ENCODE peak calls at places on chromosomes 12 and 14, in five cellular contexts. One of them, this sample, is unnamed.

GRCh38 chr12:70721958-70722357 is 84.7 kb upstream of the PTPRB start:
- DNase-seq in GM23338: peak
- DNase-seq in SK-N-SH: no peak
- DNase-seq in neural progenitor cell: no peak
- DNase-seq in hepatocyte: no peak
- DNase-seq in this sample: no peak

GRCh38 chr14:77143071-77143470 is 1.5 kb upstream of the ZDHHC22 start:
- DNase-seq in neural progenitor cell: no peak
- DNase-seq in GM23338: no peak
- DNase-seq in SK-N-SH: peak
- DNase-seq in hepatocyte: no peak
- DNase-seq in this sample: no peak

GRCh38 chr14:34465069-34465859 is 3.2 kb upstream of the SPTSSA start:
- DNase-seq in SK-N-SH: no peak
- DNase-seq in GM23338: peak
- DNase-seq in hepatocyte: peak
- DNase-seq in neural progenitor cell: peak
- DNase-seq in this sample: no peak

GRCh38 chr12:1691123-1692007 is 495 bp downstream of the ADIPOR2 start:
- DNase-seq in hepatocyte: peak
- DNase-seq in neural progenitor cell: peak
- DNase-seq in SK-N-SH: no peak
- DNase-seq in GM23338: peak
- DNase-seq in this sample: peak

GRCh38 chr12:121300083-121300819 is 3.7 kb upstream of the CAMKK2 start:
- DNase-seq in SK-N-SH: no peak
- DNase-seq in neural progenitor cell: no peak
- DNase-seq in hepatocyte: peak
- DNase-seq in GM23338: no peak
- DNase-seq in this sample: no peak

GRCh38 chr12:67358686-67359374 is 89.7 kb downstream of the CAND1 start:
- DNase-seq in SK-N-SH: no peak
- DNase-seq in hepatocyte: no peak
- DNase-seq in neural progenitor cell: no peak
- DNase-seq in GM23338: no peak
- DNase-seq in this sample: no peak

GRCh38 chr12:26612203-26612602 is 220.8 kb downstream of the ITPR2 start:
- DNase-seq in GM23338: no peak
- DNase-seq in SK-N-SH: no peak
- DNase-seq in hepatocyte: no peak
- DNase-seq in neural progenitor cell: peak
- DNase-seq in this sample: no peak

GRCh38 chr14:68824517-68825347 is 31.9 kb upstream of the ZFP36L1 start:
- DNase-seq in SK-N-SH: peak
- DNase-seq in hepatocyte: peak
- DNase-seq in GM23338: peak
- DNase-seq in neural progenitor cell: peak
- DNase-seq in this sample: peak

GRCh38 chr12:6070472-6071257 is 53.8 kb downstream of the VWF start:
- DNase-seq in GM23338: no peak
- DNase-seq in hepatocyte: peak
- DNase-seq in neural progenitor cell: no peak
- DNase-seq in SK-N-SH: no peak
- DNase-seq in this sample: no peak

GRCh38 chr12:94575645-94576393 is 74.5 kb downstream of the TMCC3 start:
- DNase-seq in hepatocyte: no peak
- DNase-seq in neural progenitor cell: peak
- DNase-seq in GM23338: peak
- DNase-seq in SK-N-SH: no peak
- DNase-seq in this sample: no peak

GRCh38 chr12:122949816-122950215 is 16.4 kb downstream of the ABCB9 start:
- DNase-seq in hepatocyte: no peak
- DNase-seq in neural progenitor cell: no peak
- DNase-seq in SK-N-SH: peak
- DNase-seq in GM23338: no peak
- DNase-seq in this sample: no peak

GRCh38 chr12:122949405-122949804 is 16.9 kb downstream of the ABCB9 start:
- DNase-seq in GM23338: no peak
- DNase-seq in hepatocyte: no peak
- DNase-seq in neural progenitor cell: no peak
- DNase-seq in SK-N-SH: peak
- DNase-seq in this sample: no peak

GRCh38 chr12:122951406-122951805 is 14.9 kb downstream of the ABCB9 start:
- DNase-seq in neural progenitor cell: no peak
- DNase-seq in GM23338: no peak
- DNase-seq in hepatocyte: peak
- DNase-seq in SK-N-SH: no peak
- DNase-seq in this sample: no peak

GRCh38 chr12:122950276-122950675 is 16.0 kb downstream of the ABCB9 start:
- DNase-seq in GM23338: no peak
- DNase-seq in hepatocyte: no peak
- DNase-seq in neural progenitor cell: no peak
- DNase-seq in SK-N-SH: peak
- DNase-seq in this sample: no peak

DNA sequence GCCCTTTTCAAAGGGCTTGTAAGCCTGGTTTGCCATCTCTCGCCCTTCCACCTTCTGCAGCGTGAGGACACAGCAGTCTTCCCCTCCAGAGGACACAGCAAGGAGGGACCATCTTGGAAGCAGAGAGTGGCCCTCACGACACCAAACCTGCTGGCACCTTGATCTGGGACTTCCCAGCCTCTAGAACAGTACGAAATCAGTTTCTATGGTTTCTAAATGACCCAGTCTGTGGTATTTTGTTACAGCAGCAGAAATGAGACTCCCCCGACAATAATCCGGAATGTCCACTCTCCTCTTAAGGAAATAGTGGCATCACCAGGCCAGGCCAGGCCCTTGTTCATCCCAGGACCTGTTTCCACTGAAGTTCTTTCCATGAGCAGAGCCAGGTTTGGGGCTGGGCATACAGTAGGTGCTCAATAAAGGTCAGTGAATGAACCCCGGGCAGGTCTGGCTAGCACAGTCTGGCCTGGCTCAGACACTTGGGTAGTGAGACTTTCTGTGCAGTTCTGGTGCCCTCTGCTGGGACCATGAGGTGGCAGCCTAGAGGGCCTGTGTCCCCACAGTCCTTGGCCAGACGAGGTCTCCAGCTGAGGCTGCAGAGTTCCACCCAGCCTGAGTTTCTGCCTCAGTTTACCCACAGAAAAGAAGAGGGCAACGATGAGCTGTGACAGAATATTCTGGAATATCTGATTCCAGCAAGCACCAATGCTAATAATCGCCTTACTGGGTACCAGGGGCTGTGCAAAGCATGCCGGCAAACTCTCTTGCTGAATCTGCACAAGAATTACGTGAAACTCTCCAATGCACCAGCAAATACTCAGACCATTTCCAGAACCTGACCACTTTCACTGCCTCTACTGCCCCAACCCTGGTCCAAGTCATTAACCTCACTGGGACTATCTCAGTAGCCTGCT is 14.0 kb downstream of the ABCB9 start:
- DNase-seq in SK-N-SH: peak
- DNase-seq in neural progenitor cell: peak
- DNase-seq in hepatocyte: peak
- DNase-seq in GM23338: peak
- DNase-seq in this sample: peak
- TF ChIP-seq EZH2phosphoT487 in SK-N-SH: no peak
- TF ChIP-seq EZH2phosphoT487 in neural progenitor cell: no peak
- TF ChIP-seq EZH2phosphoT487 in hepatocyte: no peak
- TF ChIP-seq EZH2phosphoT487 in GM23338: no peak
- TF ChIP-seq EZH2phosphoT487 in this sample: no peak

GRCh38 chr14:59126714-59127436 is 61.6 kb upstream of the DAAM1 start:
- DNase-seq in hepatocyte: peak
- DNase-seq in GM23338: peak
- DNase-seq in SK-N-SH: peak
- DNase-seq in neural progenitor cell: peak
- DNase-seq in this sample: peak
- TF ChIP-seq EZH2phosphoT487 in hepatocyte: no peak
- TF ChIP-seq EZH2phosphoT487 in GM23338: no peak
- TF ChIP-seq EZH2phosphoT487 in SK-N-SH: no peak
- TF ChIP-seq EZH2phosphoT487 in neural progenitor cell: no peak
- TF ChIP-seq EZH2phosphoT487 in this sample: no peak

GRCh38 chr12:124230789-124231188 is 64.1 kb upstream of the RFLNA start:
- DNase-seq in neural progenitor cell: no peak
- DNase-seq in SK-N-SH: no peak
- DNase-seq in hepatocyte: no peak
- DNase-seq in GM23338: no peak
- DNase-seq in this sample: no peak

GRCh38 chr12:124232654-124232987 is 62.3 kb upstream of the RFLNA start:
- DNase-seq in hepatocyte: no peak
- DNase-seq in SK-N-SH: no peak
- DNase-seq in neural progenitor cell: peak
- DNase-seq in GM23338: no peak
- DNase-seq in this sample: no peak

GRCh38 chr12:124231980-124232653 is 62.8 kb upstream of the RFLNA start:
- DNase-seq in hepatocyte: peak
- DNase-seq in neural progenitor cell: no peak
- DNase-seq in GM23338: no peak
- DNase-seq in SK-N-SH: no peak
- DNase-seq in this sample: no peak

GRCh38 chr12:124233846-124234620 is 60.9 kb upstream of the RFLNA start:
- DNase-seq in neural progenitor cell: no peak
- DNase-seq in GM23338: no peak
- DNase-seq in hepatocyte: no peak
- DNase-seq in SK-N-SH: no peak
- DNase-seq in this sample: no peak

GRCh38 chr12:124233041-124233836 is 61.7 kb upstream of the RFLNA start:
- DNase-seq in SK-N-SH: no peak
- DNase-seq in GM23338: no peak
- DNase-seq in hepatocyte: peak
- DNase-seq in neural progenitor cell: no peak
- DNase-seq in this sample: no peak
- TF ChIP-seq EZH2phosphoT487 in SK-N-SH: no peak
- TF ChIP-seq EZH2phosphoT487 in GM23338: no peak
- TF ChIP-seq EZH2phosphoT487 in hepatocyte: no peak
- TF ChIP-seq EZH2phosphoT487 in neural progenitor cell: no peak
- TF ChIP-seq EZH2phosphoT487 in this sample: no peak

DNA sequence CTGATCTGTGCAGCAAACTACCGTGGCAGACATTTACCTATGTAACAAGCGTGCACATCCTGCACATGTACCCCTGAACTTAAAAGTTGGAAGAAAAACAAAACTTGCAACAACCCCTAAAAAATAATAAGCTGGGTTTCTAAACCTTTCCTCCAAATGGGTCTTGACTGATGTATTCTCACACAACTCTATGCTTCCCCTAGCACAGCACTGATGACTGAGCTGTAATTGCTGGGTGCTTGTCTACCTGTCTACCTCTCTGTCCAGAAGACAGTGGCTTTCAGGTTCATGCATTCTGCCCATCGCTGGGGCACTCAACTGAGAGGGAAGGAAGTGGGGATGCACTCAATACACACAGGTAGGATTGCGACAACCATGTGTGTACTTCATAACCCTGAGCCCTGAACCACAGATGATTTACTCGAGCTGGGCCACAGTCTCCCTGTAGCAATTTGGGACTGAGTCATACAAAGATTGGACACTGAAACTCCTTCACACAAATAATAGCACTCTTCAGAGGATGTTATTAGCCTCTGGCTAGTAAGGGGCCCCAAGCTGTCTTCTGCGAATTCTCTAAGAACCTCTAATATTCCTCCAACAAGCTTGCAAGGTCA is 44.8 kb upstream of the TMPO start:
- DNase-seq in neural progenitor cell: no peak
- DNase-seq in hepatocyte: no peak
- DNase-seq in GM23338: no peak
- DNase-seq in SK-N-SH: no peak
- DNase-seq in this sample: no peak
- TF ChIP-seq EZH2phosphoT487 in neural progenitor cell: no peak
- TF ChIP-seq EZH2phosphoT487 in hepatocyte: no peak
- TF ChIP-seq EZH2phosphoT487 in GM23338: no peak
- TF ChIP-seq EZH2phosphoT487 in SK-N-SH: no peak
- TF ChIP-seq EZH2phosphoT487 in this sample: no peak

GRCh38 chr14:82837611-82838140 is 1304.0 kb upstream of the SEL1L start:
- DNase-seq in neural progenitor cell: no peak
- DNase-seq in hepatocyte: no peak
- DNase-seq in SK-N-SH: no peak
- DNase-seq in GM23338: no peak
- DNase-seq in this sample: no peak
- TF ChIP-seq EZH2phosphoT487 in neural progenitor cell: no peak
- TF ChIP-seq EZH2phosphoT487 in hepatocyte: no peak
- TF ChIP-seq EZH2phosphoT487 in SK-N-SH: no peak
- TF ChIP-seq EZH2phosphoT487 in GM23338: no peak
- TF ChIP-seq EZH2phosphoT487 in this sample: no peak

DNA sequence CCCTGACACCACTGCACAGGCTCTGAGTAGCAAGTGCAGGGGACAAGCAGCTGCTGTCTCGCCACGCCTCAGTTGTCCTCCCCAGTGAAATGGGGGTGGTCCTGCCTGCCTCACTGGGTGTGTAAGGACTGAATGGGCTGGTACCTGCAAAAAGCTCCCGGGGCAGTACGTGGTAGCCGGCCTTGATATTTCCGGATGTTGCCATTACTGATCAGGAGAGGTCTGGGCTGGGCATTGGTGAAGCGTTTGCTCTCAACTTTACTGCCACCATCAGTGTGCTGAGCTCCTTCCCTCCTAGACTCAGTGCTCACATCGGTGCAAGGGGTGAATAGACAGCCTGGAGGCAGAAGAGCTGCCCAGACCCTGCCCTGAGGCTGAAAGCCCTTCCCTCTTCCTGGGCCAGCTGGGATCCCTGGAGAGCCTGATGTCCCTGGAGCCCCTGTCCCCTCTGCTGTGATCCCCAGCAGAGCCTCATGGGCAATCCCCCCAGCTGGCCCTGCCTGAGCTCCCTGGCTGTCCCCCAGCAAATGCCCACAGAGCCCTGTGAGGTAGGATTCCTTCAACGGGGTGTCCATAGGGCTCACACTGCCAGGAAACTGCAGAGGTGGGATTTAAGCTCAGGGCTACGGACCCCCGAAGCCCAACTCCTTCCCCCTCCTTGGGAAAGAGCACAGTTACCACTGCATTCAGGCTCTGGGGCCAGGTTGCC is 18.2 kb downstream of the DIO3 start:
- DNase-seq in hepatocyte: no peak
- DNase-seq in neural progenitor cell: no peak
- DNase-seq in SK-N-SH: no peak
- DNase-seq in GM23338: no peak
- DNase-seq in this sample: no peak
- TF ChIP-seq EZH2phosphoT487 in hepatocyte: no peak
- TF ChIP-seq EZH2phosphoT487 in neural progenitor cell: no peak
- TF ChIP-seq EZH2phosphoT487 in SK-N-SH: no peak
- TF ChIP-seq EZH2phosphoT487 in GM23338: no peak
- TF ChIP-seq EZH2phosphoT487 in this sample: no peak

This sample was measured in OCI-LY7.